ENCODE peak calls at places on chromosomes 7 and 10, in seven cellular contexts. One of them, this sample, is unnamed.

GRCh38 chr7:116356979-116357378 is 142.6 kb upstream of the CAV2 start:
- ATAC-seq in upper lobe of right lung: no peak
- ATAC-seq in lower lobe of right lung: no peak
- ATAC-seq in right cardiac atrium: no peak
- ATAC-seq in DND-41: no peak
- ATAC-seq in heart left ventricle: no peak
- ATAC-seq in RWPE2: no peak
- ATAC-seq in this sample: no peak

GRCh38 chr10:87523731-87524130 is 19.0 kb downstream of the MINPP1 start:
- ATAC-seq in upper lobe of right lung: no peak
- ATAC-seq in lower lobe of right lung: no peak
- ATAC-seq in right cardiac atrium: peak; percentile 22
- ATAC-seq in DND-41: no peak
- ATAC-seq in heart left ventricle: peak; percentile 70
- ATAC-seq in RWPE2: no peak
- ATAC-seq in this sample: no peak

GRCh38 chr7:149716007-149716931 is 57.1 kb downstream of the ZNF467 start:
- ATAC-seq in upper lobe of right lung: no peak
- ATAC-seq in lower lobe of right lung: no peak
- ATAC-seq in right cardiac atrium: no peak
- ATAC-seq in DND-41: no peak
- ATAC-seq in heart left ventricle: peak; percentile 8
- ATAC-seq in RWPE2: peak; percentile 68
- ATAC-seq in this sample: no peak

GRCh38 chr10:17457083-17457482 is 2.7 kb upstream of the ST8SIA6 start:
- ATAC-seq in upper lobe of right lung: no peak
- ATAC-seq in lower lobe of right lung: no peak
- ATAC-seq in right cardiac atrium: no peak
- ATAC-seq in DND-41: no peak
- ATAC-seq in heart left ventricle: no peak
- ATAC-seq in RWPE2: no peak
- ATAC-seq in this sample: no peak

GRCh38 chr10:107647462-107647861 is 483.0 kb upstream of the SORCS1 start:
- ATAC-seq in upper lobe of right lung: no peak
- ATAC-seq in lower lobe of right lung: no peak
- ATAC-seq in right cardiac atrium: no peak
- ATAC-seq in DND-41: no peak
- ATAC-seq in heart left ventricle: no peak
- ATAC-seq in RWPE2: no peak
- ATAC-seq in this sample: no peak

GRCh38 chr10:121662945-121663917 is 65.0 kb upstream of the FGFR2 start:
- ATAC-seq in upper lobe of right lung: no peak
- ATAC-seq in lower lobe of right lung: no peak
- ATAC-seq in right cardiac atrium: no peak
- ATAC-seq in DND-41: no peak
- ATAC-seq in heart left ventricle: no peak
- ATAC-seq in RWPE2: no peak
- ATAC-seq in this sample: no peak

GRCh38 chr10:93380043-93380565 is 102.0 kb downstream of the MYOF start:
- ATAC-seq in upper lobe of right lung: no peak
- ATAC-seq in lower lobe of right lung: no peak
- ATAC-seq in right cardiac atrium: no peak
- ATAC-seq in DND-41: no peak
- ATAC-seq in heart left ventricle: no peak
- ATAC-seq in RWPE2: no peak
- ATAC-seq in this sample: no peak

GRCh38 chr7:8581842-8582241 is 148.4 kb downstream of the NXPH1 start:
- ATAC-seq in upper lobe of right lung: peak; percentile 20
- ATAC-seq in lower lobe of right lung: peak; percentile 33
- ATAC-seq in right cardiac atrium: no peak
- ATAC-seq in DND-41: no peak
- ATAC-seq in heart left ventricle: no peak
- ATAC-seq in RWPE2: no peak
- ATAC-seq in this sample: no peak

GRCh38 chr7:138982204-138982623 is 1.0 kb upstream of the KIAA1549 start:
- ATAC-seq in upper lobe of right lung: no peak
- ATAC-seq in lower lobe of right lung: no peak
- ATAC-seq in right cardiac atrium: no peak
- ATAC-seq in DND-41: no peak
- ATAC-seq in heart left ventricle: no peak
- ATAC-seq in RWPE2: no peak
- ATAC-seq in this sample: no peak

GRCh38 chr7:23123465-23123864 is 17.9 kb downstream of the KLHL7 start:
- ATAC-seq in upper lobe of right lung: no peak
- ATAC-seq in lower lobe of right lung: no peak
- ATAC-seq in right cardiac atrium: no peak
- ATAC-seq in DND-41: no peak
- ATAC-seq in heart left ventricle: peak; percentile 53
- ATAC-seq in RWPE2: no peak
- ATAC-seq in this sample: no peak

GRCh38 chr10:9814285-9814866 is 1203.3 kb upstream of the CELF2 start:
- ATAC-seq in upper lobe of right lung: no peak
- ATAC-seq in lower lobe of right lung: no peak
- ATAC-seq in right cardiac atrium: no peak
- ATAC-seq in DND-41: no peak
- ATAC-seq in heart left ventricle: no peak
- ATAC-seq in RWPE2: no peak
- ATAC-seq in this sample: no peak

GRCh38 chr7:84200859-84201258 is 6.3 kb upstream of the SEMA3A start:
- ATAC-seq in upper lobe of right lung: no peak
- ATAC-seq in lower lobe of right lung: no peak
- ATAC-seq in right cardiac atrium: no peak
- ATAC-seq in DND-41: no peak
- ATAC-seq in heart left ventricle: no peak
- ATAC-seq in RWPE2: peak; percentile 95
- ATAC-seq in this sample: no peak

DNA sequence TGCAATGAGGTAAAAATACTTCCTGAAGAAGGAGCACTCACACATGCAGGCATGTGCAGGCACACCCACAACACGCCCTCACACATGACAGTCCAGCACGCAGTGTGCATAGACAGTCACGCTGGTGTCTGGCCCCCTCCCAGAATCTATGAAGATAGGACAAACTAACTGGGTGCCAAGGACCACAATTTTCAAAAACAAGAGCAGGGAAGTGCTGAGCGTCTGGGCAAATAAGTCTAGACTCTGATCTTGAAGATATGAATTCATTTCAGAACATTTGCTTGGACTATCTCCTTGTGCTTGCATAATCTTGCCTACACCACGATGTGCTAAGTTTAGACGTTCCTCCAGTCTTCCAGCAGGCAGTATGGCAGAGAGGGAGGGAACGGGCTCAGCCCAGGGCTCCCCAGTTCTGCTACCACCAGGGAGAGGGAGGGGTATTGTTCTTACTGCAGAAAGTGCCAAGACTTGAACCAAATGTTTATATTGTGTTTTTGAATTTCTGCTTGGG is 276.5 kb upstream of the KLF6 start:
- ATAC-seq in upper lobe of right lung: peak; percentile 64
- ATAC-seq in lower lobe of right lung: peak; percentile 74
- ATAC-seq in right cardiac atrium: peak; percentile 94
- ATAC-seq in DND-41: no peak
- ATAC-seq in heart left ventricle: peak; percentile 92
- ATAC-seq in RWPE2: no peak
- ATAC-seq in this sample: peak; percentile 90
- H3K4me1 ChIP-seq in upper lobe of right lung: peaks cover 33% of the 10 kb centered on the region
- H3K4me1 ChIP-seq in lower lobe of right lung: peaks cover 34% of the 10 kb centered on the region
- H3K4me1 ChIP-seq in right cardiac atrium: peaks cover 2% of the 10 kb centered on the region
- H3K4me1 ChIP-seq in DND-41: peaks cover 34% of the 10 kb centered on the region
- H3K4me1 ChIP-seq in heart left ventricle: peaks cover 8% of the 10 kb centered on the region
- H3K4me1 ChIP-seq in RWPE2: peaks cover 8% of the 10 kb centered on the region
- H3K4me1 ChIP-seq in this sample: peaks cover 29% of the 10 kb centered on the region

DNA sequence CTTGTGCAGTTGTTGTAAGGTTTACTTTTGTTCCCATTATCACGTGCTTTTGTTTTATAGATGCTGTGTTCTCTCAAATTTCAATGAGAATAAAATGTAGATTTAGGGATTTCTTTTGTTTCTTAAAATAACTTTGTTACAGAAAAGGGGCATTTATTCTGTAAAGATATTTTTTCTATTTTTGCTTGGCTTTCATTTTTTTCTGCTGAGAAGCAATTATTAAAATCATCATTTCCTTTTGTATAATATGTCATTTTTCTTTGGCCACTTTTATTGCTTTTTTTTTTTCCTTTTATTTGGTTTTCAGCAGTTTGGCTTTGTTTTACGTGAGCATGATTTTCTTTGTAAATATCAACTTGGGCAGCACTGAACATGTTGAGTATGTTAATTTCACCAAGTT is 111.1 kb downstream of the CCDC7 start:
- ATAC-seq in upper lobe of right lung: no peak
- ATAC-seq in lower lobe of right lung: no peak
- ATAC-seq in right cardiac atrium: no peak
- ATAC-seq in DND-41: no peak
- ATAC-seq in heart left ventricle: no peak
- ATAC-seq in RWPE2: no peak
- ATAC-seq in this sample: no peak
- H3K27ac ChIP-seq in upper lobe of right lung: no peak overlapping the region
- H3K27ac ChIP-seq in lower lobe of right lung: no peak overlapping the region
- H3K27ac ChIP-seq in right cardiac atrium: no peak overlapping the region
- H3K27ac ChIP-seq in DND-41: no peak overlapping the region
- H3K27ac ChIP-seq in heart left ventricle: no peak overlapping the region
- H3K27ac ChIP-seq in RWPE2: no peak overlapping the region
- H3K27ac ChIP-seq in this sample: no peak overlapping the region

GRCh38 chr7:130933919-130934318 is 199.9 kb upstream of the KLF14 start:
- ATAC-seq in upper lobe of right lung: no peak
- ATAC-seq in lower lobe of right lung: no peak
- ATAC-seq in right cardiac atrium: no peak
- ATAC-seq in DND-41: no peak
- ATAC-seq in heart left ventricle: no peak
- ATAC-seq in RWPE2: no peak
- ATAC-seq in this sample: no peak
- H3K4me1 ChIP-seq in upper lobe of right lung: peaks cover 25% of the 10 kb centered on the region
- H3K4me1 ChIP-seq in lower lobe of right lung: peaks cover 49% of the 10 kb centered on the region
- H3K4me1 ChIP-seq in right cardiac atrium: peaks cover 15% of the 10 kb centered on the region
- H3K4me1 ChIP-seq in DND-41: no peaks in the 10 kb centered on the region
- H3K4me1 ChIP-seq in heart left ventricle: peaks cover 36% of the 10 kb centered on the region
- H3K4me1 ChIP-seq in RWPE2: peaks cover 15% of the 10 kb centered on the region
- H3K4me1 ChIP-seq in this sample: peaks cover 63% of the 10 kb centered on the region

DNA sequence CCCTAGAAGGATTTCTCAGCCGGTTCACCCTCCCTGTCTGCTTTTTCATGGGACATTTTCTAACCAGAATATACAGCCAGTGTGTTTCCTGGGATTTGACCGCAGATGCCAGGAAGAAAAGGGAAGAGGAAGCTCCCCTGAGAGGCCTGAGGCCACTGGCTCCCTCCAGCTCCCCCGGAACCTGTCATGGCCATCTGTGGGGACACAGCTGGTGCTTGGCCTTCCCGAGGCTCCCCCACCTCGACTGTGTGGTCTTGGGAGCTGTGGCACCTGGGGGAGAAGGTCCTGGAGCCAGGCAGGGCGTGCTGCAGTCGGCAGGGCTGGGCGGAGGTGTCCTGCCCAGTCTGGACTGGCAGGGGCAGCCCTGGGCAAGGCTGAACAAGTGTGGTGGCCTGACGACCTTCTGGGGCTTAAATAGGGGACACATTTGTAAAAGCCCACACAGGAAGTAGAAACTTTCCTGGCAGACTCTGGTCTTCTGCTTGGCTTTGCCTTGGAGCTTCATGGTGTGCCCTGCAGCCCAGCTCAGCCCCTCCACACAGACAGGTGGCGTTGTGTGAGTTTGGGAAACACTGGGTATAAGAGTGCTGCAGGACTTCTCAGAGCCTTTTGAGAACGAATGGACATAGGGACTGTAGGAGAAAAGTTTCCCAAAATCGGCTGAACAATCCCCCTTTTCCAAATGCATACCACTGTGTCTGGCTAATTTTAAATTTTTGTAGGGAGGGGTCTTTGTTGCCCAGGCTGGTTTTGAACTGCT is 6.8 kb downstream of the BRI3 start:
- ATAC-seq in upper lobe of right lung: no peak
- ATAC-seq in lower lobe of right lung: no peak
- ATAC-seq in right cardiac atrium: no peak
- ATAC-seq in DND-41: no peak
- ATAC-seq in heart left ventricle: no peak
- ATAC-seq in RWPE2: no peak
- ATAC-seq in this sample: no peak
- H3K27ac ChIP-seq in upper lobe of right lung: no peak overlapping the region
- H3K27ac ChIP-seq in lower lobe of right lung: peak overlapping the region; percentile 96
- H3K27ac ChIP-seq in right cardiac atrium: no peak overlapping the region
- H3K27ac ChIP-seq in DND-41: no peak overlapping the region
- H3K27ac ChIP-seq in heart left ventricle: peak overlapping the region; percentile 93
- H3K27ac ChIP-seq in RWPE2: peak overlapping the region; percentile 91
- H3K27ac ChIP-seq in this sample: no peak overlapping the region

DNA sequence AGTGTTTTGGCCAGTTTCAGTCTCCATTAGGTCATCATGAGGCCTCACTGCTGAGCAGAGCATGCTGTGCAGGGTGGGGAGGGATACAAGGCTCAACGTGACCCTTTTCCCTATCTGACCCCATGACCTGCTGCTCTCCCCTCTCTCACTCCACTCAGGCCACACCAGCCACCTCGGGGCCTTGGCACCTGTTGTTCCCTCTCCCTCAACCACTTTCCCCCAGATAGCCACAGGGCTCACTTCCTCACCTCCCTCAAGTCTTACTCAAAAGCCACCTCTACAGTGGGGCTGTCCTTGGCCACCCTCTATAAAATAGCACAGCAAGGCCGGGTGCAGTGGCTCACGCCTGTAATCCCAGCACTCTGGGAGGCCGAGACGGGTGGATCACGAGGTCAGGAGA is 13.9 kb downstream of the SH3PXD2A start:
- ATAC-seq in upper lobe of right lung: no peak
- ATAC-seq in lower lobe of right lung: no peak
- ATAC-seq in right cardiac atrium: no peak
- ATAC-seq in DND-41: no peak
- ATAC-seq in heart left ventricle: no peak
- ATAC-seq in RWPE2: no peak
- ATAC-seq in this sample: no peak
- H3K4me1 ChIP-seq in upper lobe of right lung: peaks cover 44% of the 10 kb centered on the region
- H3K4me1 ChIP-seq in lower lobe of right lung: peaks cover 49% of the 10 kb centered on the region
- H3K4me1 ChIP-seq in right cardiac atrium: peaks cover 37% of the 10 kb centered on the region
- H3K4me1 ChIP-seq in DND-41: no peaks in the 10 kb centered on the region
- H3K4me1 ChIP-seq in heart left ventricle: peaks cover 72% of the 10 kb centered on the region
- H3K4me1 ChIP-seq in RWPE2: peaks cover 1% of the 10 kb centered on the region
- H3K4me1 ChIP-seq in this sample: peaks cover 7% of the 10 kb centered on the region

GRCh38 chr7:134941947-134942346 is 44.4 kb upstream of the AGBL3 start:
- ATAC-seq in upper lobe of right lung: no peak
- ATAC-seq in lower lobe of right lung: no peak
- ATAC-seq in right cardiac atrium: no peak
- ATAC-seq in DND-41: no peak
- ATAC-seq in heart left ventricle: no peak
- ATAC-seq in RWPE2: no peak
- ATAC-seq in this sample: no peak

GRCh38 chr7:134942690-134943466 is 43.4 kb upstream of the AGBL3 start:
- ATAC-seq in upper lobe of right lung: no peak
- ATAC-seq in lower lobe of right lung: no peak
- ATAC-seq in right cardiac atrium: no peak
- ATAC-seq in DND-41: no peak
- ATAC-seq in heart left ventricle: no peak
- ATAC-seq in RWPE2: no peak
- ATAC-seq in this sample: no peak

GRCh38 chr7:134941185-134941900 is 45.0 kb upstream of the AGBL3 start:
- ATAC-seq in upper lobe of right lung: no peak
- ATAC-seq in lower lobe of right lung: no peak
- ATAC-seq in right cardiac atrium: no peak
- ATAC-seq in DND-41: no peak
- ATAC-seq in heart left ventricle: no peak
- ATAC-seq in RWPE2: peak; percentile 91
- ATAC-seq in this sample: peak; percentile 47

GRCh38 chr7:134939136-134939535 is 47.2 kb upstream of the AGBL3 start:
- ATAC-seq in upper lobe of right lung: no peak
- ATAC-seq in lower lobe of right lung: no peak
- ATAC-seq in right cardiac atrium: no peak
- ATAC-seq in DND-41: no peak
- ATAC-seq in heart left ventricle: no peak
- ATAC-seq in RWPE2: no peak
- ATAC-seq in this sample: no peak

GRCh38 chr7:134940711-134941110 is 45.6 kb upstream of the AGBL3 start:
- ATAC-seq in upper lobe of right lung: no peak
- ATAC-seq in lower lobe of right lung: no peak
- ATAC-seq in right cardiac atrium: no peak
- ATAC-seq in DND-41: no peak
- ATAC-seq in heart left ventricle: no peak
- ATAC-seq in RWPE2: no peak
- ATAC-seq in this sample: no peak
- H3K27ac ChIP-seq in upper lobe of right lung: no peak overlapping the region
- H3K27ac ChIP-seq in lower lobe of right lung: no peak overlapping the region
- H3K27ac ChIP-seq in right cardiac atrium: no peak overlapping the region
- H3K27ac ChIP-seq in DND-41: no peak overlapping the region
- H3K27ac ChIP-seq in heart left ventricle: peak overlapping the region; percentile 61
- H3K27ac ChIP-seq in RWPE2: peak overlapping the region; percentile 48
- H3K27ac ChIP-seq in this sample: peak overlapping the region; percentile 70

This sample was measured in gastroesophageal sphincter.